ENCODE peak calls at places on chromosome 3, in six cellular contexts. One of them, this sample, is unnamed.

GRCh38 chr3:73727117-73727802 is 102.5 kb upstream of the PDZRN3 start:
- DNase-seq in foreskin fibroblast: peak
- DNase-seq in left ventricle myocardium inferior: no peak
- DNase-seq in neural crest cell: peak
- DNase-seq in cardiac muscle cell: peak
- DNase-seq in activated CD8-positive, alpha-beta T cell treated with anti-CD3 and anti-CD28 coated beads for 36 hours: no peak
- DNase-seq in this sample: no peak

GRCh38 chr3:52820741-52821140 is 9.7 kb downstream of the ITIH4 start:
- DNase-seq in neural crest cell: peak
- DNase-seq in foreskin fibroblast: peak
- DNase-seq in cardiac muscle cell: peak
- DNase-seq in left ventricle myocardium inferior: no peak
- DNase-seq in activated CD8-positive, alpha-beta T cell treated with anti-CD3 and anti-CD28 coated beads for 36 hours: peak
- DNase-seq in this sample: peak

GRCh38 chr3:123833398-123833785 is 50.7 kb downstream of the MYLK start:
- DNase-seq in neural crest cell: no peak
- DNase-seq in foreskin fibroblast: peak
- DNase-seq in cardiac muscle cell: peak
- DNase-seq in activated CD8-positive, alpha-beta T cell treated with anti-CD3 and anti-CD28 coated beads for 36 hours: no peak
- DNase-seq in left ventricle myocardium inferior: no peak
- DNase-seq in this sample: no peak

GRCh38 chr3:141011511-141012262 is 39.5 kb upstream of the SPSB4 start:
- DNase-seq in cardiac muscle cell: peak
- DNase-seq in left ventricle myocardium inferior: peak
- DNase-seq in activated CD8-positive, alpha-beta T cell treated with anti-CD3 and anti-CD28 coated beads for 36 hours: peak
- DNase-seq in foreskin fibroblast: peak
- DNase-seq in neural crest cell: peak
- DNase-seq in this sample: peak

GRCh38 chr3:194134231-194134756 is 1.7 kb upstream of the HES1 start:
- DNase-seq in cardiac muscle cell: peak
- DNase-seq in activated CD8-positive, alpha-beta T cell treated with anti-CD3 and anti-CD28 coated beads for 36 hours: peak
- DNase-seq in foreskin fibroblast: peak
- DNase-seq in neural crest cell: peak
- DNase-seq in left ventricle myocardium inferior: peak
- DNase-seq in this sample: peak

GRCh38 chr3:13019243-13019701 is 54.0 kb downstream of the IQSEC1 start:
- DNase-seq in neural crest cell: peak
- DNase-seq in left ventricle myocardium inferior: no peak
- DNase-seq in foreskin fibroblast: peak
- DNase-seq in activated CD8-positive, alpha-beta T cell treated with anti-CD3 and anti-CD28 coated beads for 36 hours: no peak
- DNase-seq in cardiac muscle cell: peak
- DNase-seq in this sample: no peak

GRCh38 chr3:162147996-162148395 is 651.4 kb downstream of the OTOL1 start:
- DNase-seq in left ventricle myocardium inferior: no peak
- DNase-seq in cardiac muscle cell: no peak
- DNase-seq in neural crest cell: no peak
- DNase-seq in activated CD8-positive, alpha-beta T cell treated with anti-CD3 and anti-CD28 coated beads for 36 hours: no peak
- DNase-seq in foreskin fibroblast: no peak
- DNase-seq in this sample: no peak

GRCh38 chr3:113495035-113495434 is 19.9 kb downstream of the SPICE1 start:
- DNase-seq in left ventricle myocardium inferior: no peak
- DNase-seq in activated CD8-positive, alpha-beta T cell treated with anti-CD3 and anti-CD28 coated beads for 36 hours: peak
- DNase-seq in cardiac muscle cell: peak
- DNase-seq in foreskin fibroblast: peak
- DNase-seq in neural crest cell: no peak
- DNase-seq in this sample: peak

DNA sequence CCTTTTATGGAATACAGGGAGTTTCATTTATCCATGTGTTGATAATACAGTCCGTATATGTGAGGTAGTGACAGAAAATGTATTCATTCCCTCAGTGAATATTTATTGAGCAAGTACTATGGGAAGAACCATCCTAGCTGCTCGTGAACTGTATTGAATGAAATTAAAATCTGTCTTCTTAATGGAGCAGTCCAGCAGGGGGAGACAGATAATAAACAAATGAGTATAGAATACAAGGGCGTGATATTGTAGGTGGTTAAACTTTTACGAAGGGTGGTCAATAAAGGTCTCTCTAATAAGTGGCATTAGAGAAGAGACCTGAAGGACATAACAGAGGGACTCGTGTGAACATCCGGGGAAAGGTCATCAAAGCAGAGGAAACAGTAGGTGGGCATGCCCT is 62.7 kb upstream of the OSTN start:
- DNase-seq in cardiac muscle cell: peak
- DNase-seq in activated CD8-positive, alpha-beta T cell treated with anti-CD3 and anti-CD28 coated beads for 36 hours: no peak
- DNase-seq in left ventricle myocardium inferior: no peak
- DNase-seq in foreskin fibroblast: peak
- DNase-seq in neural crest cell: no peak
- DNase-seq in this sample: no peak
- TF ChIP-seq CTCF in cardiac muscle cell: peak
- TF ChIP-seq CTCF in activated CD8-positive, alpha-beta T cell treated with anti-CD3 and anti-CD28 coated beads for 36 hours: no peak
- TF ChIP-seq CTCF in left ventricle myocardium inferior: peak
- TF ChIP-seq CTCF in foreskin fibroblast: peak
- TF ChIP-seq CTCF in neural crest cell: peak
- TF ChIP-seq CTCF in this sample: peak

GRCh38 chr3:8702560-8702959 is 31.0 kb upstream of the CAV3 start:
- DNase-seq in neural crest cell: no peak
- DNase-seq in left ventricle myocardium inferior: no peak
- DNase-seq in foreskin fibroblast: no peak
- DNase-seq in cardiac muscle cell: no peak
- DNase-seq in activated CD8-positive, alpha-beta T cell treated with anti-CD3 and anti-CD28 coated beads for 36 hours: peak
- DNase-seq in this sample: no peak
- TF ChIP-seq CTCF in neural crest cell: peak
- TF ChIP-seq CTCF in left ventricle myocardium inferior: no peak
- TF ChIP-seq CTCF in foreskin fibroblast: peak
- TF ChIP-seq CTCF in cardiac muscle cell: peak
- TF ChIP-seq CTCF in activated CD8-positive, alpha-beta T cell treated with anti-CD3 and anti-CD28 coated beads for 36 hours: peak
- TF ChIP-seq CTCF in this sample: peak

GRCh38 chr3:24494616-24495333 is at the start of gene THRB:
- DNase-seq in cardiac muscle cell: peak
- DNase-seq in neural crest cell: peak
- DNase-seq in left ventricle myocardium inferior: peak
- DNase-seq in foreskin fibroblast: peak
- DNase-seq in activated CD8-positive, alpha-beta T cell treated with anti-CD3 and anti-CD28 coated beads for 36 hours: peak
- DNase-seq in this sample: peak
- TF ChIP-seq CTCF in cardiac muscle cell: peak
- TF ChIP-seq CTCF in neural crest cell: peak
- TF ChIP-seq CTCF in left ventricle myocardium inferior: peak
- TF ChIP-seq CTCF in foreskin fibroblast: peak
- TF ChIP-seq CTCF in activated CD8-positive, alpha-beta T cell treated with anti-CD3 and anti-CD28 coated beads for 36 hours: no peak
- TF ChIP-seq CTCF in this sample: no peak

GRCh38 chr3:94269763-94270162 is 206.9 kb downstream of the NSUN3 start:
- DNase-seq in cardiac muscle cell: no peak
- DNase-seq in foreskin fibroblast: no peak
- DNase-seq in neural crest cell: no peak
- DNase-seq in activated CD8-positive, alpha-beta T cell treated with anti-CD3 and anti-CD28 coated beads for 36 hours: no peak
- DNase-seq in left ventricle myocardium inferior: no peak
- DNase-seq in this sample: no peak
- TF ChIP-seq CTCF in cardiac muscle cell: no peak
- TF ChIP-seq CTCF in foreskin fibroblast: no peak
- TF ChIP-seq CTCF in neural crest cell: no peak
- TF ChIP-seq CTCF in activated CD8-positive, alpha-beta T cell treated with anti-CD3 and anti-CD28 coated beads for 36 hours: no peak
- TF ChIP-seq CTCF in left ventricle myocardium inferior: no peak
- TF ChIP-seq CTCF in this sample: no peak

GRCh38 chr3:72039677-72040076 is 254.7 kb upstream of the PROK2 start:
- DNase-seq in neural crest cell: no peak
- DNase-seq in left ventricle myocardium inferior: no peak
- DNase-seq in cardiac muscle cell: no peak
- DNase-seq in activated CD8-positive, alpha-beta T cell treated with anti-CD3 and anti-CD28 coated beads for 36 hours: no peak
- DNase-seq in foreskin fibroblast: no peak
- DNase-seq in this sample: no peak

GRCh38 chr3:72043212-72044133 is 258.5 kb upstream of the PROK2 start:
- DNase-seq in left ventricle myocardium inferior: no peak
- DNase-seq in neural crest cell: no peak
- DNase-seq in foreskin fibroblast: no peak
- DNase-seq in activated CD8-positive, alpha-beta T cell treated with anti-CD3 and anti-CD28 coated beads for 36 hours: no peak
- DNase-seq in cardiac muscle cell: peak
- DNase-seq in this sample: no peak

GRCh38 chr3:72044231-72044935 is 259.4 kb upstream of the PROK2 start:
- DNase-seq in neural crest cell: no peak
- DNase-seq in foreskin fibroblast: peak
- DNase-seq in activated CD8-positive, alpha-beta T cell treated with anti-CD3 and anti-CD28 coated beads for 36 hours: no peak
- DNase-seq in left ventricle myocardium inferior: no peak
- DNase-seq in cardiac muscle cell: peak
- DNase-seq in this sample: no peak

GRCh38 chr3:72042397-72043211 is 257.7 kb upstream of the PROK2 start:
- DNase-seq in cardiac muscle cell: peak
- DNase-seq in foreskin fibroblast: peak
- DNase-seq in left ventricle myocardium inferior: no peak
- DNase-seq in activated CD8-positive, alpha-beta T cell treated with anti-CD3 and anti-CD28 coated beads for 36 hours: no peak
- DNase-seq in neural crest cell: no peak
- DNase-seq in this sample: no peak

GRCh38 chr3:72041531-72041930 is 256.6 kb upstream of the PROK2 start:
- DNase-seq in cardiac muscle cell: peak
- DNase-seq in foreskin fibroblast: peak
- DNase-seq in neural crest cell: no peak
- DNase-seq in left ventricle myocardium inferior: no peak
- DNase-seq in activated CD8-positive, alpha-beta T cell treated with anti-CD3 and anti-CD28 coated beads for 36 hours: no peak
- DNase-seq in this sample: no peak
- TF ChIP-seq CTCF in cardiac muscle cell: no peak
- TF ChIP-seq CTCF in foreskin fibroblast: no peak
- TF ChIP-seq CTCF in neural crest cell: no peak
- TF ChIP-seq CTCF in left ventricle myocardium inferior: no peak
- TF ChIP-seq CTCF in activated CD8-positive, alpha-beta T cell treated with anti-CD3 and anti-CD28 coated beads for 36 hours: no peak
- TF ChIP-seq CTCF in this sample: no peak

GRCh38 chr3:55897573-55898224 is 410.6 kb upstream of the WNT5A start:
- DNase-seq in neural crest cell: no peak
- DNase-seq in activated CD8-positive, alpha-beta T cell treated with anti-CD3 and anti-CD28 coated beads for 36 hours: no peak
- DNase-seq in cardiac muscle cell: no peak
- DNase-seq in left ventricle myocardium inferior: no peak
- DNase-seq in foreskin fibroblast: peak
- DNase-seq in this sample: no peak
- TF ChIP-seq CTCF in neural crest cell: peak
- TF ChIP-seq CTCF in activated CD8-positive, alpha-beta T cell treated with anti-CD3 and anti-CD28 coated beads for 36 hours: no peak
- TF ChIP-seq CTCF in cardiac muscle cell: no peak
- TF ChIP-seq CTCF in left ventricle myocardium inferior: no peak
- TF ChIP-seq CTCF in foreskin fibroblast: peak
- TF ChIP-seq CTCF in this sample: no peak

This sample was measured in GM13977.